ENCODE peak calls at places on chromosomes 5 and 9, in six cellular contexts. One of them, this sample, is unnamed.
A peak's percentile ranks its signal among the peaks of the same experiment; 100 is the strongest.

GRCh38 chr9:16010221-16010620 is 457.4 kb downstream of the CCDC171 start:
- DNase-seq in IMR-90: peak; percentile 73
- DNase-seq in mesenchymal stem cell: no peak
- DNase-seq in trophoblast cell: peak; percentile 34
- DNase-seq in H1: no peak
- DNase-seq in H9: no peak
- DNase-seq in this sample: no peak

GRCh38 chr9:650362-650761 is 191.1 kb upstream of the DMRT1 start:
- DNase-seq in mesenchymal stem cell: no peak
- DNase-seq in H1: no peak
- DNase-seq in IMR-90: peak; percentile 22
- DNase-seq in trophoblast cell: no peak
- DNase-seq in H9: peak; percentile 49
- DNase-seq in this sample: no peak

GRCh38 chr9:12955510-12956163 is 180.8 kb downstream of the LURAP1L start:
- DNase-seq in H1: no peak
- DNase-seq in mesenchymal stem cell: no peak
- DNase-seq in trophoblast cell: peak; percentile 51
- DNase-seq in IMR-90: no peak
- DNase-seq in H9: peak; percentile 87
- DNase-seq in this sample: no peak

GRCh38 chr5:34811691-34812090 is 27.3 kb upstream of the TTC23L start:
- DNase-seq in mesenchymal stem cell: no peak
- DNase-seq in IMR-90: no peak
- DNase-seq in H9: no peak
- DNase-seq in trophoblast cell: no peak
- DNase-seq in H1: no peak
- DNase-seq in this sample: no peak

GRCh38 chr9:13388157-13388556 is 108.7 kb upstream of the MPDZ start:
- DNase-seq in mesenchymal stem cell: peak; percentile 35
- DNase-seq in H1: no peak
- DNase-seq in H9: no peak
- DNase-seq in IMR-90: no peak
- DNase-seq in trophoblast cell: no peak
- DNase-seq in this sample: no peak

GRCh38 chr9:114777841-114778240 is 28.0 kb downstream of the TNFSF15 start:
- DNase-seq in mesenchymal stem cell: no peak
- DNase-seq in trophoblast cell: no peak
- DNase-seq in IMR-90: no peak
- DNase-seq in H1: no peak
- DNase-seq in H9: no peak
- DNase-seq in this sample: no peak

GRCh38 chr5:180467028-180467427 is 27.2 kb upstream of the CNOT6 start:
- DNase-seq in IMR-90: no peak
- DNase-seq in H9: no peak
- DNase-seq in mesenchymal stem cell: no peak
- DNase-seq in trophoblast cell: no peak
- DNase-seq in H1: no peak
- DNase-seq in this sample: no peak

GRCh38 chr5:114678778-114679177 is 316.9 kb downstream of the KCNN2 start:
- DNase-seq in H9: no peak
- DNase-seq in mesenchymal stem cell: no peak
- DNase-seq in H1: no peak
- DNase-seq in IMR-90: no peak
- DNase-seq in trophoblast cell: no peak
- DNase-seq in this sample: no peak

GRCh38 chr5:9405196-9405754 is 140.6 kb downstream of the SEMA5A start:
- DNase-seq in trophoblast cell: no peak
- DNase-seq in H1: no peak
- DNase-seq in H9: no peak
- DNase-seq in IMR-90: no peak
- DNase-seq in mesenchymal stem cell: no peak
- DNase-seq in this sample: no peak

GRCh38 chr9:87285183-87285582 is 212.5 kb upstream of the DAPK1 start:
- DNase-seq in IMR-90: peak; percentile 23
- DNase-seq in H9: no peak
- DNase-seq in mesenchymal stem cell: peak; percentile 28
- DNase-seq in trophoblast cell: no peak
- DNase-seq in H1: no peak
- DNase-seq in this sample: no peak

GRCh38 chr5:149749481-149750365 is 19.6 kb downstream of the PPARGC1B start:
- DNase-seq in H1: no peak
- DNase-seq in H9: no peak
- DNase-seq in trophoblast cell: peak; percentile 63
- DNase-seq in mesenchymal stem cell: peak; percentile 26
- DNase-seq in IMR-90: no peak
- DNase-seq in this sample: no peak

GRCh38 chr5:93346301-93346700 is 234.7 kb downstream of the NR2F1-AS1 start:
- DNase-seq in IMR-90: peak; percentile 25
- DNase-seq in trophoblast cell: no peak
- DNase-seq in H1: no peak
- DNase-seq in mesenchymal stem cell: no peak
- DNase-seq in H9: no peak
- DNase-seq in this sample: no peak

GRCh38 chr5:125409496-125410351 is 663.3 kb upstream of the ZNF608 start:
- DNase-seq in H1: no peak
- DNase-seq in mesenchymal stem cell: peak; percentile 44
- DNase-seq in IMR-90: peak; percentile 7
- DNase-seq in trophoblast cell: no peak
- DNase-seq in H9: no peak
- DNase-seq in this sample: peak; percentile 81

GRCh38 chr5:73201547-73202513 is 28.8 kb downstream of the TMEM174 start:
- DNase-seq in H9: peak; percentile 98
- DNase-seq in mesenchymal stem cell: peak; percentile 56
- DNase-seq in IMR-90: peak; percentile 47
- DNase-seq in H1: peak; percentile 99
- DNase-seq in trophoblast cell: peak; percentile 72
- DNase-seq in this sample: peak; percentile 65

GRCh38 chr5:76368941-76369340 is 34.1 kb upstream of the IQGAP2 start:
- DNase-seq in IMR-90: no peak
- DNase-seq in H1: no peak
- DNase-seq in H9: no peak
- DNase-seq in trophoblast cell: no peak
- DNase-seq in mesenchymal stem cell: no peak
- DNase-seq in this sample: no peak

GRCh38 chr5:174045470-174046025 is at the start of gene NSG2:
- DNase-seq in H9: peak; percentile 95
- DNase-seq in H1: peak; percentile 83
- DNase-seq in IMR-90: peak; percentile 75
- DNase-seq in mesenchymal stem cell: peak; percentile 80
- DNase-seq in trophoblast cell: peak; percentile 85
- DNase-seq in this sample: peak; percentile 90

GRCh38 chr9:116096046-116096445 is 57.5 kb upstream of the PAPPA start:
- DNase-seq in trophoblast cell: no peak
- DNase-seq in mesenchymal stem cell: no peak
- DNase-seq in H9: no peak
- DNase-seq in IMR-90: peak; percentile 38
- DNase-seq in H1: no peak
- DNase-seq in this sample: no peak

GRCh38 chr5:173329370-173330150 is 1.3 kb upstream of the STC2 start:
- DNase-seq in H1: peak; percentile 80
- DNase-seq in IMR-90: no peak
- DNase-seq in trophoblast cell: peak; percentile 20
- DNase-seq in H9: peak; percentile 83
- DNase-seq in mesenchymal stem cell: peak; percentile 54
- DNase-seq in this sample: no peak

GRCh38 chr5:150263339-150263738 is 26.2 kb downstream of the CAMK2A start:
- DNase-seq in H1: no peak
- DNase-seq in mesenchymal stem cell: peak; percentile 13
- DNase-seq in H9: no peak
- DNase-seq in trophoblast cell: no peak
- DNase-seq in IMR-90: no peak
- DNase-seq in this sample: no peak

GRCh38 chr5:163596536-163596935 is 91.1 kb downstream of the MAT2B start:
- DNase-seq in H1: no peak
- DNase-seq in IMR-90: no peak
- DNase-seq in H9: no peak
- DNase-seq in trophoblast cell: no peak
- DNase-seq in mesenchymal stem cell: no peak
- DNase-seq in this sample: no peak

GRCh38 chr9:91425270-91425669 is 1.6 kb upstream of the NFIL3 start:
- DNase-seq in H1: no peak
- DNase-seq in trophoblast cell: no peak
- DNase-seq in H9: no peak
- DNase-seq in mesenchymal stem cell: no peak
- DNase-seq in IMR-90: no peak
- DNase-seq in this sample: no peak

GRCh38 chr5:61563401-61563800 is 231.3 kb downstream of the ZSWIM6 start:
- DNase-seq in mesenchymal stem cell: no peak
- DNase-seq in IMR-90: peak; percentile 7
- DNase-seq in H9: no peak
- DNase-seq in trophoblast cell: no peak
- DNase-seq in H1: no peak
- DNase-seq in this sample: no peak

GRCh38 chr9:124768778-124769350 is 2.2 kb downstream of the NR6A1 start:
- DNase-seq in H1: no peak
- DNase-seq in trophoblast cell: no peak
- DNase-seq in IMR-90: no peak
- DNase-seq in mesenchymal stem cell: peak; percentile 48
- DNase-seq in H9: no peak
- DNase-seq in this sample: no peak

GRCh38 chr5:147055850-147056523 is 177.4 kb upstream of the PPP2R2B start:
- DNase-seq in H1: no peak
- DNase-seq in H9: peak; percentile 38
- DNase-seq in trophoblast cell: no peak
- DNase-seq in IMR-90: no peak
- DNase-seq in mesenchymal stem cell: no peak
- DNase-seq in this sample: no peak

GRCh38 chr5:33997331-33997983 is 10.4 kb downstream of the AMACR start:
- DNase-seq in IMR-90: peak; percentile 88
- DNase-seq in H1: no peak
- DNase-seq in H9: peak; percentile 41
- DNase-seq in mesenchymal stem cell: peak; percentile 67
- DNase-seq in trophoblast cell: peak; percentile 15
- DNase-seq in this sample: no peak

GRCh38 chr5:81505672-81506071 is 111.7 kb upstream of the ACOT12 start:
- DNase-seq in mesenchymal stem cell: no peak
- DNase-seq in H1: no peak
- DNase-seq in IMR-90: no peak
- DNase-seq in trophoblast cell: no peak
- DNase-seq in H9: no peak
- DNase-seq in this sample: no peak

GRCh38 chr5:81506900-81507588 is 113.1 kb upstream of the ACOT12 start:
- DNase-seq in H1: no peak
- DNase-seq in trophoblast cell: peak; percentile 50
- DNase-seq in mesenchymal stem cell: peak; percentile 92
- DNase-seq in IMR-90: peak; percentile 93
- DNase-seq in H9: peak; percentile 48
- DNase-seq in this sample: peak; percentile 24

DNA sequence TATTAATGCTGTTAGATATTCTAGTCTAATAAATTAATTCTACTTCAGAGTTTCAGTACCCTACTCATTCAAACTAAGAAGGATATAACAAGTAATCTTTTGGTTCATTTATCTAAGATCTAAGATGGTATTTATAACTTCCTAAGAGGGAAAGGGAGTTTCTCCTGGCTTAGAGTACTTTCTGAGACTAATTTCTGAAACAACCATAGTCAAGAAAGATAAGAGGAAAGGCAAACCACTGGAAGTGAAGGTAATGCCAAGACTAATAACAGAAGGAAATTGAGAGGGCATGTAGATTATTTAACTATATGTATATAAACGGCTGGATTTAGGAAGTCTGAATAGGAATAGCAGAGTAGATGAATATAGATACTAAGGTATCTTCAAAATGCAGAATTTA is 112.4 kb upstream of the ACOT12 start:
- DNase-seq in mesenchymal stem cell: no peak
- DNase-seq in H1: no peak
- DNase-seq in H9: no peak
- DNase-seq in trophoblast cell: no peak
- DNase-seq in IMR-90: no peak
- DNase-seq in this sample: no peak
- H3K4me2 ChIP-seq in mesenchymal stem cell: no peak overlapping the region
- H3K4me2 ChIP-seq in H1: no peak overlapping the region
- H3K4me2 ChIP-seq in H9: no peak overlapping the region
- H3K4me2 ChIP-seq in trophoblast cell: no peak overlapping the region
- H3K4me2 ChIP-seq in IMR-90: no peak overlapping the region
- H3K4me2 ChIP-seq in this sample: no peak overlapping the region

GRCh38 chr5:141870226-141870625 is 8.0 kb downstream of the PCDH1 start:
- DNase-seq in IMR-90: no peak
- DNase-seq in H9: no peak
- DNase-seq in H1: no peak
- DNase-seq in trophoblast cell: peak; percentile 52
- DNase-seq in mesenchymal stem cell: no peak
- DNase-seq in this sample: no peak
- H3K23ac ChIP-seq in IMR-90: no peak overlapping the region
- H3K23ac ChIP-seq in H9: no peak overlapping the region
- H3K23ac ChIP-seq in H1: no peak overlapping the region
- H3K23ac ChIP-seq in trophoblast cell: no peak overlapping the region
- H3K23ac ChIP-seq in mesenchymal stem cell: no peak overlapping the region
- H3K23ac ChIP-seq in this sample: no peak overlapping the region

DNA sequence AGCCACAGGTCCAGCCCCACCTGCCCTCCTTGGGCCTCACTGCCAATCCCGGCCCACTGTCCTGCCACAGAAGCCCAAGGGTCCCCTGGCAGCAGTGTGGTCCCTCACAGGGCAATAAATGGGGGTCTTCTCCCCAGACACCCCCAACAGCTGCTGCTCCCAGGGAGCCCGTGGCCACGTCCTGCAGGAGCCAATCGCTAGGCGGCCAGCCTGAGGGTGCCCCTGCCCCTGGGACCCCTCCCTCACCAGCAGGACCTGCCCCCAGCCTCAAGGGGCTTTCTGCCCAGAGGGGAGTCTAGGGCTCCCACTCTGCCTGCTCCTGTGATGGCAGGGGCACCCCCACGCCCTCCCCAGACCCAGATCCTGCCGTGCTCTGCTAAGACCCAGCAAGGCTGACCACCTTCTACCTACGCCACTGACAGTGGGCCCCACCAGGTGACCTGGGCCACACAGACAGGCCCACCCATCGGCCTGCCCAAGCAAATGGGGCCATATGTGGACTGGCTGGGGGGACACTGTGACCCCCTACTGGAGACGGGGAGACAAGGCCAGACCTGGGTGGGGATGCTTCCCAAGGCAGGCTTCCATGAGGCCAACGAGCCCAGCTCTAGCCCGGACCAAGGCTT is 17.0 kb downstream of the NOTCH1 start:
- DNase-seq in H1: no peak
- DNase-seq in IMR-90: no peak
- DNase-seq in trophoblast cell: no peak
- DNase-seq in H9: no peak
- DNase-seq in mesenchymal stem cell: no peak
- DNase-seq in this sample: no peak
- H4K91ac ChIP-seq in H1: no peak overlapping the region
- H4K91ac ChIP-seq in IMR-90: no peak overlapping the region
- H4K91ac ChIP-seq in trophoblast cell: no peak overlapping the region
- H4K91ac ChIP-seq in H9: no peak overlapping the region
- H4K91ac ChIP-seq in mesenchymal stem cell: peak overlapping the region; percentile 9
- H4K91ac ChIP-seq in this sample: peak overlapping the region; percentile 72

DNA sequence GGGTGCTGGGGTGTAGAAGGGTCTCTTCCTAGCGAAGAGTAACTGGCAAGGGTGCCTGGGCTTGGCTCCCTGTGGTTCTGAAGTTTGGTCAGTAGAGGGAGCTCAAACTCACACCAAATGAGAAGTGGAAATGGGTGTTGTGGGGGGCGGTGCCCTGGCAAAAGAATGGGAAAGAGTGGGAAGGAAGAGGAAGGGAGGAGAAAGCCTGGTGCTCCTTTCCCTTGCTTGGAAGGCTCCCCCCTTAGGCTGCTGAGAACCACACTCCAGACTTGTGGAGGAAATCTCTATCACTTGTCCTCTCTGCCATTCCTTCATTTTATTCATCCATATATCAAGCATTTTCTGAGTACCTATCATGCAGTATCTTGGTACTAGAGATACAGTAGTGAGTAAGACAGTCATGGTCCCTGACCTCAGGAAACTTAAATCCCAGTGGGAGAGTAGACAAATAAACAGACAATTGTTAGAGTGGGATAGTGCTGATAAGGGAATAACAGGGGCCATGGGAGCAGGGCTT is 13.0 kb downstream of the SLC4A9 start:
- DNase-seq in IMR-90: peak; percentile 69
- DNase-seq in trophoblast cell: peak; percentile 46
- DNase-seq in H9: peak; percentile 90
- DNase-seq in H1: peak; percentile 87
- DNase-seq in mesenchymal stem cell: peak; percentile 81
- DNase-seq in this sample: peak; percentile 67
- H3K4me2 ChIP-seq in IMR-90: peak overlapping the region; percentile 23
- H3K4me2 ChIP-seq in trophoblast cell: no peak overlapping the region
- H3K4me2 ChIP-seq in H9: no peak overlapping the region
- H3K4me2 ChIP-seq in H1: no peak overlapping the region
- H3K4me2 ChIP-seq in mesenchymal stem cell: no peak overlapping the region
- H3K4me2 ChIP-seq in this sample: no peak overlapping the region

This sample was measured in neuronal stem cell.